ENCODE peak calls at places on chromosome 19, in nine cellular contexts. P is PC-3; R is tibial nerve; B is GM06990; H is choroid plexus epithelial cell; A is Panc1; V is neural progenitor cell; Q is WERI-Rb-1; C is CD8-positive, alpha-beta T cell. Z is an unnamed sample.

GRCh38 chr19:46753420-46754155 is 7.3 kb upstream of the STRN4 start:
- DNase-seq in P (peak), R (no peak), B (peak), H (peak), A (no peak), V (peak), Q (peak), C (peak), Z (no peak)

GRCh38 chr19:23996549-23996948 is 81.9 kb downstream of the ZNF726 start:
- DNase-seq in P (peak), R (no peak), B (no peak), H (peak), A (no peak), V (peak), Q (no peak), C (no peak), Z (no peak)

GRCh38 chr19:1474011-1474764 is 4.8 kb downstream of the C19orf25 start:
- DNase-seq in P (no peak), R (no peak), B (no peak), H (no peak), A (no peak), V (no peak), Q (no peak), C (no peak), Z (peak)

GRCh38 chr19:2266183-2266993 is 10.2 kb upstream of the JSRP1 start:
- DNase-seq in P (peak), R (peak), B (peak), H (peak), A (no peak), V (no peak), Q (no peak), C (no peak), Z (peak)

GRCh38 chr19:50657672-50658437 is 8.6 kb downstream of the C19orf81 start:
- DNase-seq in P (peak), R (peak), B (peak), H (peak), A (peak), V (peak), Q (peak), C (peak), Z (peak)

GRCh38 chr19:46759817-46760333 is 13.6 kb upstream of the STRN4 start:
- DNase-seq in P (no peak), R (peak), B (no peak), H (peak), A (no peak), V (no peak), Q (no peak), C (no peak), Z (peak)

GRCh38 chr19:780935-781334 is 16.3 kb upstream of the PTBP1 start:
- DNase-seq in P (no peak), R (no peak), B (no peak), H (no peak), A (no peak), V (no peak), Q (no peak), C (no peak), Z (no peak)

GRCh38 chr19:35009424-35010415 is 9.6 kb downstream of the GRAMD1A start:
- DNase-seq in P (no peak), R (no peak), B (no peak), H (no peak), A (no peak), V (no peak), Q (no peak), C (peak), Z (no peak)

GRCh38 chr19:36215276-36216171 is 618 bp downstream of the ZNF146 start:
- DNase-seq in P (peak), R (no peak), B (no peak), H (peak), A (no peak), V (peak), Q (no peak), C (no peak), Z (peak)

GRCh38 chr19:20247016-20247683 is 80.1 kb downstream of the ZNF486 start:
- DNase-seq in P (peak), R (no peak), B (no peak), H (peak), A (peak), V (peak), Q (peak), C (peak), Z (peak)

GRCh38 chr19:51799998-51800848 is 5.3 kb downstream of the FPR3 start:
- DNase-seq in P (no peak), R (no peak), B (no peak), H (peak), A (no peak), V (no peak), Q (no peak), C (no peak), Z (peak)

GRCh38 chr19:9431475-9431874 is 3.9 kb downstream of the ZNF266 start:
- DNase-seq in P (peak), R (no peak), B (no peak), H (peak), A (peak), V (peak), Q (peak), C (peak), Z (no peak)

DNA sequence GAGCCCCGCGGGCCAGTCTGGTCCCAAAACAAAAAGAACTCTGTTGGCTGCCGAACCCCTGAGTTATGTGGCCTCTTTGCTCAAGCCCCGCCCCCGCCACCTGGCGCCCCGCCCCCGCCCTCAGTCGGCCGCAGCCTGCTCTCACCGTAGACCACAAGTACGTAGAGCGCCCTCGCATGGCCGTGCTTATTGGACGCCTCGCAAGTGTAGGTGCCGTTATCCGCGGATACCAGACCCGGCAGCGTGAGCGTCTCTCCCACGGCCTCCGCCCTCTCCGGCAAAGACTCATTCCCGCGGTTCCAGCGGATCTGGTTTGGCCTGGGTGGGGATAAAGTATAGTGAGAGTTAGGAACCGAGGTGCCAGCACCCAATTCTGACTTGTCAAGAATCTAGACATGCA is 5.5 kb upstream of the ZNF428 start:
- DNase-seq in P (no peak), R (no peak), B (peak), H (peak), A (no peak), V (peak), Q (peak), C (peak), Z (no peak)
- H3K4me3 ChIP-seq in P (no peak), R (no peak), B (no peak), H (no peak), A (no peak), V (no peak), Q (no peak), C (no peak), Z (no peak)

GRCh38 chr19:17677002-17677401 is 11.2 kb downstream of the UNC13A start:
- DNase-seq in P (peak), R (no peak), B (no peak), H (peak), A (no peak), V (peak), Q (peak), C (no peak), Z (no peak)
- TF ChIP-seq CTCF in P (peak), R (no peak), B (peak), H (peak), A (no peak), V (peak), Q (peak), C (no peak), Z (no peak)

DNA sequence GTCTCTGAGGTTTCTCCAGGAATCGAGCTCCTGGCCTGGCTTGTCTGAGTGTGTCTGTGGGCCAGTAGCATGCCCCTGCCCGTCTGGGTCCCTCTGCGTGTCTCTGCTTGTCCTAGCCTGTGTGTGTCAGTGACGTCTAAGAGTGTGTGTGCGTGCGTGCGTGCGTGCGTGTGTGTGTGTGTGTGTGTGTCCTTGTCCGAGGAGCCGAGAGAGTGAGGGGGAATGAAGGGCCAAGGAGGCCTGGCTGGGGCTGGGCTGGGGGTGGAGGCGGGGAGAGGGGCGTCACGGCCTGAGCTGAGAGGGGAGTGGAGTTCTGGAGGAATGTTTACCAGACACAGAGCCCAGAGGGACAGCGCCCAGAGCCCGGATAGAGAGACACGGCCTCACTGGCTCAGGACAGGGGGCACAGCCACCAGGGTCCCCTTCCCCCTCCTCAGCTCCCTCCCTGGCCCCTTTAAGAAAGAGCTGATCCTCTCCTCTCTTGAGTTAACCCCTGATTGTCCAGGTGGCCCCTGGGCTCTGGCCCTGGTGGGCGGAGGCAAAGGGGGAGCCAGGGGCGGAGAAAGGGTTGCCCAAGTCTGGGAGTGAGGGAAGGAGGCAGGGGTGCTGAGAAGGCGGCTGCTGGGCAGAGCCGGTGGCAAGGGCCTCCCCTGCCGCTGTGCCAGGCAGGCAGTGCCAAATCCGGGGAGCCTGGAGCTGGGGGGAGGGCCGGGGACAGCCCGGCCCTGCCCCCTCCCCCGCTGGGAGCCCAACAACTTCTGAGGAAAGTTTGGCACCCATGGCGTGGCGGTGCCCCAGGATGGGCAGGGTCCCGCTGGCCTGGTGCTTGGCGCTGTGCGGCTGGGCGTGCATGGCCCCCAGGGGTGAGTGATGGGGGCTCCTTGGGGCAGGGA is at the start of gene AXL:
- DNase-seq in P (peak), R (peak), B (no peak), H (peak), A (no peak), V (peak), Q (peak), C (no peak), Z (peak)
- H3K4me3 ChIP-seq in P (peak), R (peak), B (no peak), H (peak), A (peak), V (peak), Q (peak), C (no peak), Z (peak)

GRCh38 chr19:18521692-18522123 is at the start of gene ELL:
- DNase-seq in P (no peak), R (no peak), B (no peak), H (no peak), A (no peak), V (no peak), Q (no peak), C (no peak), Z (no peak)
- TF ChIP-seq CTCF in P (no peak), R (no peak), B (no peak), H (no peak), A (no peak), V (no peak), Q (no peak), C (no peak), Z (no peak)

DNA sequence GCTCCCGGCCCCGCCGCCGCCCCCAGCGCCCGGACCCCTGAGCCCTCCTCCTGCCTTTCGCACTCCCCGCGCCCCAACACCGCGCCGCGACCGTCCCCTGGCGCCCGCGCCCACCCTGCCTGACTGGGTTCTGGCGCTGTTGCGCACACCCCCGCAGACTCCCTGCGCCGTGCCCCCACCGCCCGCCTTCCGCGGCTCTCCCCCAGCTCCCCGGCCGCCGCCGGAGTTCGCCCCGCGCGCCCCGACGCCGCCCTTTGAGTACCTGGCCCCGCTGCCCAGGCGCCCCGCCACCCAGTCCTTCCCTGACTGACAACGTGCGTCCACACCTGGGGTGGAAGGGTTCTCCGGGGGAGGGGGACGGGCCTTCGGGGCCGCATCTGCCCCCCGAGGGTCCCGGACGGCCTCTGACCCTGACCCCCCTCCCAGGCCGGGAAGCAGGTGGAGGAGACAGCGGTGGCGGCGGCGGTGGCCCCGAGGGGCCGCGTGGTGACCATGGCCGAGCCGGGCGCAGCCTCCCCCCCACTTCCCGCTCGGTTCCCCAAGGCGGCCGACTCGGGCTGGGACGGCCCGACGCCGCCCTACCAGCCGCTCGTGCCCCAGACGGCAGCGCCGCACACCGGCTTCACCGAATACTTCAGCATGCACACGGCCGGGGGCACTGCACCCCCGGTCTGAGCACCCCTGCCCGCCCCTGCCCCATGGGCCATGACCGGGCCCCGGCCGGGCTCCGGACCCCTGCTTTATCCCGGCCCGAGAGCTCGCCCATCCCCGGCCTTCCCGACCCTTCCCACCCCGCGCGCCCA is 1.4 kb upstream of the MEGF8 start:
- DNase-seq in P (no peak), R (no peak), B (no peak), H (no peak), A (no peak), V (peak), Q (no peak), C (no peak), Z (no peak)
- H3K4me3 ChIP-seq in P (no peak), R (peak), B (peak), H (no peak), A (peak), V (peak), Q (no peak), C (peak), Z (no peak)

Z was measured in fibroblast of the aortic adventitia.